ENCODE peak calls at places on chromosomes 7 and 10, in six cellular contexts. E, M, J, X, B and D are unnamed samples.

GRCh38 chr7:39565538-39565937 is 666 bp upstream of the YAE1 start:
- DNase-seq in B (no peak), X (no peak), J (no peak), M (no peak), E (no peak), D (no peak)

GRCh38 chr7:2734084-2734601 is 46.1 kb downstream of the AMZ1 start:
- DNase-seq in M (no peak), B (no peak), X (no peak), J (no peak), E (no peak), D (no peak)

GRCh38 chr10:16967866-16968721 is 150.9 kb upstream of the RSU1 start:
- DNase-seq in B (no peak), E (no peak), X (peak), J (peak), M (no peak), D (no peak)

GRCh38 chr10:101293007-101293723 is 60.8 kb upstream of the BTRC start:
- DNase-seq in M (no peak), J (no peak), B (no peak), E (peak), X (no peak), D (no peak)

GRCh38 chr10:74637685-74638084 is 188.7 kb upstream of the KAT6B start:
- DNase-seq in B (no peak), J (no peak), X (no peak), E (no peak), M (no peak), D (no peak)

GRCh38 chr10:43204943-43205671 is 61.8 kb downstream of the RASGEF1A start:
- DNase-seq in B (peak), J (peak), E (peak), X (no peak), M (peak), D (no peak)

GRCh38 chr10:73076361-73077183 is 20.1 kb downstream of the P4HA1 start:
- DNase-seq in J (no peak), M (no peak), X (no peak), E (no peak), B (no peak), D (no peak)

GRCh38 chr10:118951218-118951617 is 78.3 kb upstream of the NANOS1 start:
- DNase-seq in X (peak), M (no peak), J (no peak), B (no peak), E (no peak), D (no peak)

GRCh38 chr10:4294996-4295792 is 510.2 kb upstream of the KLF6 start:
- DNase-seq in X (no peak), B (no peak), E (no peak), M (no peak), J (no peak), D (no peak)

GRCh38 chr10:46288601-46289206 is 1.9 kb downstream of the ANTXRL start:
- DNase-seq in M (no peak), E (no peak), J (no peak), X (no peak), B (no peak), D (no peak)

GRCh38 chr7:26090927-26091519 is 61.0 kb upstream of the NFE2L3 start:
- DNase-seq in J (peak), E (no peak), B (no peak), X (peak), M (peak), D (no peak)

GRCh38 chr7:20793258-20793657 is 6.6 kb upstream of the SP8 start:
- DNase-seq in M (no peak), B (no peak), X (no peak), J (no peak), E (no peak), D (no peak)

GRCh38 chr7:50121269-50121668 is 28.2 kb upstream of the ZPBP start:
- DNase-seq in E (no peak), M (no peak), B (no peak), X (no peak), J (no peak), D (no peak)

GRCh38 chr7:75617634-75618234 is 121.0 kb downstream of the HIP1 start:
- DNase-seq in B (peak), J (no peak), M (no peak), X (no peak), E (no peak), D (no peak)

GRCh38 chr10:102407641-102407943 is 11.0 kb downstream of the PSD start:
- DNase-seq in M (no peak), J (no peak), X (no peak), B (no peak), E (no peak), D (no peak)

GRCh38 chr7:527723-528122 is 8.1 kb upstream of the PDGFA start:
- DNase-seq in M (no peak), J (no peak), X (no peak), E (no peak), B (no peak), D (no peak)

GRCh38 chr7:50436133-50436802 is 13.9 kb downstream of the FIGNL1 start:
- DNase-seq in E (no peak), M (no peak), B (no peak), X (no peak), J (no peak), D (no peak)

GRCh38 chr10:73810735-73811465 is 498 bp downstream of the NDST2 start:
- DNase-seq in B (peak), X (no peak), M (peak), J (peak), E (peak), D (no peak)

GRCh38 chr7:142776206-142776844 is 5.6 kb downstream of the PRSS2 start:
- DNase-seq in X (no peak), J (no peak), B (no peak), E (no peak), M (no peak), D (no peak)

GRCh38 chr7:86932038-86932512 is 127.4 kb downstream of the ELAPOR2 start:
- DNase-seq in X (no peak), B (no peak), J (no peak), M (no peak), E (no peak), D (peak)

GRCh38 chr7:114928060-114928459 is 6.2 kb downstream of the MDFIC start:
- DNase-seq in E (no peak), X (no peak), B (no peak), J (no peak), M (no peak), D (no peak)